ENCODE peak calls at places on chromosomes 3 and 15, in four cellular contexts. One of them, this sample, is unnamed.

GRCh38 chr3:128617557-128618397 is 32.8 kb downstream of the RPN1 start:
- DNase-seq in A549: peak
- DNase-seq in GM12878: peak
- DNase-seq in lung: peak
- DNase-seq in this sample: peak

GRCh38 chr3:179401561-179401960 is 49.7 kb downstream of the GNB4 start:
- DNase-seq in A549: no peak
- DNase-seq in GM12878: no peak
- DNase-seq in lung: no peak
- DNase-seq in this sample: no peak

GRCh38 chr3:156820687-156821070 is 5.5 kb upstream of the LEKR1 start:
- DNase-seq in A549: no peak
- DNase-seq in GM12878: no peak
- DNase-seq in lung: no peak
- DNase-seq in this sample: no peak

GRCh38 chr15:62625421-62626033 is 417.0 kb upstream of the TPM1 start:
- DNase-seq in A549: no peak
- DNase-seq in GM12878: no peak
- DNase-seq in lung: no peak
- DNase-seq in this sample: peak

GRCh38 chr3:18837137-18837536 is 311.2 kb upstream of the KCNH8 start:
- DNase-seq in A549: no peak
- DNase-seq in GM12878: no peak
- DNase-seq in lung: no peak
- DNase-seq in this sample: no peak

GRCh38 chr3:188975612-188976314 is 196.0 kb upstream of the TPRG1 start:
- DNase-seq in A549: no peak
- DNase-seq in GM12878: no peak
- DNase-seq in lung: no peak
- DNase-seq in this sample: no peak

GRCh38 chr15:77335298-77335697 is 84.6 kb downstream of the PEAK1 start:
- DNase-seq in A549: no peak
- DNase-seq in GM12878: no peak
- DNase-seq in lung: no peak
- DNase-seq in this sample: no peak

GRCh38 chr3:133874761-133875438 is 20.8 kb downstream of the RAB6B start:
- DNase-seq in A549: no peak
- DNase-seq in GM12878: no peak
- DNase-seq in lung: no peak
- DNase-seq in this sample: no peak

GRCh38 chr3:35944915-35945710 is 305.8 kb downstream of the ARPP21 start:
- DNase-seq in A549: peak
- DNase-seq in GM12878: no peak
- DNase-seq in lung: no peak
- DNase-seq in this sample: no peak

GRCh38 chr3:15982667-15983145 is 184.9 kb upstream of the ANKRD28 start:
- DNase-seq in A549: no peak
- DNase-seq in GM12878: no peak
- DNase-seq in lung: no peak
- DNase-seq in this sample: peak

GRCh38 chr3:131277836-131278497 is 103.6 kb upstream of the NUDT16 start:
- DNase-seq in A549: no peak
- DNase-seq in GM12878: no peak
- DNase-seq in lung: no peak
- DNase-seq in this sample: no peak

GRCh38 chr3:28949580-28949979 is 331.3 kb upstream of the RBMS3 start:
- DNase-seq in A549: no peak
- DNase-seq in GM12878: no peak
- DNase-seq in lung: no peak
- DNase-seq in this sample: no peak

GRCh38 chr3:160801386-160802118 is 45.5 kb downstream of the PPM1L start:
- DNase-seq in A549: no peak
- DNase-seq in GM12878: no peak
- DNase-seq in lung: no peak
- DNase-seq in this sample: no peak

GRCh38 chr3:39980021-39980420 is 170.6 kb downstream of the MYRIP start:
- DNase-seq in A549: no peak
- DNase-seq in GM12878: no peak
- DNase-seq in lung: no peak
- DNase-seq in this sample: no peak

GRCh38 chr15:88630141-88630721 is 8.6 kb upstream of the ISG20 start:
- DNase-seq in A549: peak
- DNase-seq in GM12878: no peak
- DNase-seq in lung: no peak
- DNase-seq in this sample: no peak

GRCh38 chr15:78263907-78264303 is 457 bp upstream of the DNAJA4 start:
- DNase-seq in A549: no peak
- DNase-seq in GM12878: no peak
- DNase-seq in lung: no peak
- DNase-seq in this sample: no peak

GRCh38 chr3:136078421-136079364 is 113.2 kb downstream of the PPP2R3A start:
- DNase-seq in A549: peak
- DNase-seq in GM12878: no peak
- DNase-seq in lung: no peak
- DNase-seq in this sample: no peak

GRCh38 chr3:12773030-12773723 is 14.1 kb upstream of the TMEM40 start:
- DNase-seq in A549: no peak
- DNase-seq in GM12878: no peak
- DNase-seq in lung: no peak
- DNase-seq in this sample: no peak
- H3K4me3 ChIP-seq in A549: no peak
- H3K4me3 ChIP-seq in GM12878: no peak
- H3K4me3 ChIP-seq in lung: no peak
- H3K4me3 ChIP-seq in this sample: no peak

GRCh38 chr3:102580760-102581159 is 145.9 kb downstream of the ZPLD1 start:
- DNase-seq in A549: no peak
- DNase-seq in GM12878: no peak
- DNase-seq in lung: no peak
- DNase-seq in this sample: no peak

GRCh38 chr3:102576651-102577050 is 141.8 kb downstream of the ZPLD1 start:
- DNase-seq in A549: no peak
- DNase-seq in GM12878: no peak
- DNase-seq in lung: no peak
- DNase-seq in this sample: no peak

GRCh38 chr3:102574355-102574754 is 139.5 kb downstream of the ZPLD1 start:
- DNase-seq in A549: no peak
- DNase-seq in GM12878: no peak
- DNase-seq in lung: no peak
- DNase-seq in this sample: no peak

GRCh38 chr3:102573483-102574028 is 138.7 kb downstream of the ZPLD1 start:
- DNase-seq in A549: no peak
- DNase-seq in GM12878: no peak
- DNase-seq in lung: no peak
- DNase-seq in this sample: no peak

GRCh38 chr3:102577390-102577789 is 142.6 kb downstream of the ZPLD1 start:
- DNase-seq in A549: no peak
- DNase-seq in GM12878: no peak
- DNase-seq in lung: no peak
- DNase-seq in this sample: no peak
- H3K4me3 ChIP-seq in A549: no peak
- H3K4me3 ChIP-seq in GM12878: no peak
- H3K4me3 ChIP-seq in lung: no peak
- H3K4me3 ChIP-seq in this sample: no peak

GRCh38 chr3:65878831-65879230 is 159.9 kb downstream of the MAGI1 start:
- DNase-seq in A549: no peak
- DNase-seq in GM12878: no peak
- DNase-seq in lung: no peak
- DNase-seq in this sample: no peak

GRCh38 chr3:65876028-65876420 is 162.7 kb downstream of the MAGI1 start:
- DNase-seq in A549: no peak
- DNase-seq in GM12878: no peak
- DNase-seq in lung: no peak
- DNase-seq in this sample: no peak

GRCh38 chr3:65875395-65876027 is 163.2 kb downstream of the MAGI1 start:
- DNase-seq in A549: no peak
- DNase-seq in GM12878: no peak
- DNase-seq in lung: no peak
- DNase-seq in this sample: no peak

GRCh38 chr3:65879372-65879771 is 159.3 kb downstream of the MAGI1 start:
- DNase-seq in A549: no peak
- DNase-seq in GM12878: no peak
- DNase-seq in lung: no peak
- DNase-seq in this sample: no peak

DNA sequence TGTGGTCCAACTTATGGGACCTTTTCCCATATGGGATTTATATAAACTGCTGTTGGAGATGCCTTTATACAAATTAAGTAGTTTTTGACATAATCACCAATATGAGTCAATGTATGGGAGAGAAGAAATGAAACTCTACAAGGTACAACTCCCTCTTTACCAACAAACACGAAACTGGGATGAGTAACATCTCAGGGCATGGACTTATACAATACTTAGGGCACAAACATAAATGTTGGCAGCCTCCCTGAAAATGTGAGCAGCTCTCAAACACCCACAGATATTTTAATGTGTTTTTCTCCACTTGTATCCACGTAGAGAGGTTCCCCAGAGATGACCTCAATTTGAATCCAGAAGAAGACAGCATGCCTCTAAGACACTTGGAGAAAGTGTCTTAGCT is 161.6 kb downstream of the MAGI1 start:
- DNase-seq in A549: no peak
- DNase-seq in GM12878: no peak
- DNase-seq in lung: no peak
- DNase-seq in this sample: no peak
- H3K4me3 ChIP-seq in A549: no peak
- H3K4me3 ChIP-seq in GM12878: no peak
- H3K4me3 ChIP-seq in lung: no peak
- H3K4me3 ChIP-seq in this sample: no peak

DNA sequence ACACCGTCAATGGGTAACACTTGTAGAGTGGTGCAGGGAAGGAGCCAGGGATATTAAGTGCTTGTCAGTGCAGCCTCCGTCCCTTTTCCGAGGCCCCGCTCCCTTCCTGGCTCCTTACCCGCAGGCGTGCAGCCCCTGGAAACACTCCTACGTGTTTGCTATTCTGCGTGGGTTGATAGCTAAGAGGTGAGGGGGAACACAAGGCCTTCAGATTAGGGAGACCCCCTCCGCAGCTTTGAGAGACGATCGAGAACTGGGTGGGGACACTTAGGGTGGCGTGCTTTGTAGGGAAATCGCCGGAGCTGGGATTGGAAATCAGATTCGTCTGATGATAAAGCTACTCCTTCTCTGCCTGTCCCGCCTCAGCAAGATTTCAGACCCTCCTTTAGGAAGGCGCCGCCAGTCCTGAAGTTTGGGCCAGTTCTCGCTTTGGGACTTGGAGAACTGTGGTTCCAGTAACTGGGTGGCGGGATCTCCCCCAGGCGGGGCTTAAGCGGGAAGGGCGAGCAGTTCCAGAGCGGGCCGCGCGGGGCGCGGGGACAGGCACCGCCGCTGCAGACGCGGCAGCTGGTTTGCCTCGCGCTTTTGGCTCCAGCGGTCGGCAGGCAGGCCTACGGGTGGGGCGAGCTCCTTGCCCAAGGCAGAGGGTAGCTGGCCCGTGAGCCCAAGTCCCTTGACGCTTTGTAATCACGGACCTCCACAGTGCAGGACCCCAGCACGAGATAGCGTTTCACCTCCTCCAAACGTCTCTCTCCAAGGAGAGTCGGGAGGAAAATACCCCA is 8.0 kb upstream of the FAM107A start:
- DNase-seq in A549: peak
- DNase-seq in GM12878: no peak
- DNase-seq in lung: peak
- DNase-seq in this sample: no peak
- H3K4me3 ChIP-seq in A549: peak
- H3K4me3 ChIP-seq in GM12878: peak
- H3K4me3 ChIP-seq in lung: peak
- H3K4me3 ChIP-seq in this sample: peak

DNA sequence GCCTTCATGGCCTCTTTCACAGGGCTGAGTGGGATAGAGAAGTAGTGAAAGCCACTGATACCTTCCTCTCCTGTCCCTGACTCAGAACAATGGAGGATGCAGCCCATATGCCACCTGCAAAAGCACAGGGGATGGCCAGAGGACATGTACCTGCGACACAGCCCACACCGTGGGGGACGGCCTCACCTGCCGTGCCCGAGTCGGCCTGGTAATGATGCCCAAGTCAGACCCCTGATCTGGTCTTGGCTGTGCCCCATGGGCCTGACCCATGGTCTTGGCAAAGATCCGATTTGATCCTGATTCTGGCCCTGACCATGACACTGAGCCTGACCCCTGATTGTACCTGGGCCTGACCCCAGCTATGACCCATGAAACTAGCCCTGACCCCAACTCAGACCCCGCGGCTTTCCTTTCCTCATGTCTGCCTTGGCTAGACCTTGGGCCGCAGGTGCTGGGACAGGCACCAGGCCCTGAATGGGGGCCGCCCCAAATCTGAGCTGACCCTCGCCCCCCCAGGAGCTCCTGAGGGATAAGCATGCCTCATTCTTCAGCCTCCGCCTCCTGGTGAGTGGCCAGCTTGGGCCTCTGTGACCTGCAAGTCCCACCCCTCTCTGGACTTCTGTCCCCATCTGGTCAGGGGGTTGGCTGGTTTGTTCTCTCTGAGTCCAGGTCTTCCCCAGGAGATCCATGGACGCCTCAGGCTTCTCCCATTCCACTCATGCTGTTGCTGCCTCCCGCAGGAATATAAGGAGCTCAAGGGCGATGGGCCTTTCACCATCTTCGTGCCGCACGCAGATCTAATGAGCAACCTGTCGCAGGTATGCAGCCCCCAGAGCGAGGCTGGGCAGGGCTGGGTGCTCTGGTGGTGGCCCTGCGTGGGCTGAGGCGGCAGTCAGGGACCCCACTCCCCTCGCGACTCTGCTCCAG is 15.6 kb downstream of the NT5DC2 start:
- DNase-seq in A549: no peak
- DNase-seq in GM12878: no peak
- DNase-seq in lung: no peak
- DNase-seq in this sample: no peak
- H3K4me3 ChIP-seq in A549: no peak
- H3K4me3 ChIP-seq in GM12878: no peak
- H3K4me3 ChIP-seq in lung: peak
- H3K4me3 ChIP-seq in this sample: peak